ENCODE peak calls at places on chromosomes 16 and 17, in seven cellular contexts. Y, S, J, B, R, O and D are unnamed samples.

GRCh38 chr16:11670171-11671131 is 2.2 kb downstream of the SNN start:
- DNase-seq in O (no peak), R (no peak), Y (no peak), S (no peak), J (no peak), B (no peak), D (no peak)

GRCh38 chr17:35891273-35891672 is 11.1 kb upstream of the CCL5 start:
- DNase-seq in O (no peak), S (no peak), R (no peak), Y (no peak), B (no peak), J (no peak), D (no peak)

GRCh38 chr16:28821874-28822519 is 802 bp upstream of the ATXN2L start:
- DNase-seq in B (no peak), S (no peak), J (no peak), Y (no peak), O (no peak), R (no peak), D (peak; percentile 55)

GRCh38 chr16:85983064-85983463 is 84.1 kb downstream of the IRF8 start:
- DNase-seq in B (no peak), S (no peak), Y (no peak), O (peak; percentile 22), R (no peak), J (no peak), D (peak; percentile 65)

GRCh38 chr17:28819582-28819981 is 23.0 kb downstream of the FAM222B start:
- DNase-seq in S (no peak), Y (no peak), R (no peak), O (no peak), J (no peak), B (no peak), D (no peak)

GRCh38 chr17:57925361-57925990 is 29.7 kb downstream of the CUEDC1 start:
- DNase-seq in Y (peak; percentile 30), R (no peak), B (no peak), J (no peak), S (no peak), O (no peak), D (no peak)

GRCh38 chr16:574021-574760 is 4.4 kb downstream of the PIGQ start:
- DNase-seq in J (no peak), Y (no peak), O (no peak), S (no peak), R (no peak), B (no peak), D (no peak)

GRCh38 chr17:39096435-39097158 is 54.8 kb downstream of the PLXDC1 start:
- DNase-seq in S (no peak), B (no peak), J (no peak), O (no peak), R (no peak), Y (no peak), D (no peak)

GRCh38 chr16:3907586-3907985 is 27.1 kb upstream of the CREBBP start:
- DNase-seq in O (no peak), S (no peak), R (no peak), J (no peak), B (no peak), Y (no peak), D (peak; percentile 53)

GRCh38 chr17:82320956-82321927 is 3.8 kb upstream of the CD7 start:
- DNase-seq in J (peak; percentile 57), O (no peak), R (no peak), B (peak; percentile 27), Y (no peak), S (peak; percentile 65), D (no peak)

GRCh38 chr17:38628441-38628840 is 22.7 kb upstream of the SRCIN1 start:
- DNase-seq in S (no peak), B (no peak), O (no peak), Y (peak; percentile 33), J (no peak), R (no peak), D (peak; percentile 40)

GRCh38 chr16:52552643-52553042 is 5.7 kb upstream of the TOX3 start:
- DNase-seq in O (no peak), Y (peak; percentile 52), R (no peak), S (no peak), J (no peak), B (no peak), D (no peak)

GRCh38 chr16:76278976-76279375 is 1.8 kb downstream of the CNTNAP4 start:
- DNase-seq in S (no peak), O (no peak), Y (no peak), R (no peak), J (no peak), B (no peak), D (no peak)

GRCh38 chr16:53502331-53503269 is at the start of gene AKTIP:
- DNase-seq in Y (peak; percentile 19), B (peak; percentile 79), O (no peak), S (peak; percentile 60), J (peak; percentile 7), R (peak; percentile 76), D (no peak)